ENCODE peak calls at places on chromosomes 3 and 15, in six cellular contexts. F is fibroblast of lung, X is mesenchymal stem cell, K is HCT116, V is HepG2, Z is mammary epithelial cell. E is an unnamed sample.

GRCh38 chr3:133535971-133536634 is 37.4 kb upstream of the CDV3 start:
- DNase-seq in Z (peak; percentile 85), F (peak; percentile 98), X (peak; percentile 91), V (peak; percentile 70), K (no peak), E (peak; percentile 28)

GRCh38 chr3:9316881-9317341 is 45.9 kb upstream of the THUMPD3 start:
- DNase-seq in Z (peak; percentile 51), X (peak; percentile 52), V (no peak), F (peak; percentile 34), K (no peak), E (no peak)

GRCh38 chr3:46849686-46850467 is 13.4 kb downstream of the MYL3 start:
- DNase-seq in F (no peak), V (no peak), K (no peak), X (no peak), Z (no peak), E (no peak)

GRCh38 chr3:100463002-100463401 is 29.4 kb upstream of the TMEM45A start:
- DNase-seq in F (peak; percentile 81), K (peak; percentile 45), Z (peak; percentile 62), V (peak; percentile 54), X (peak; percentile 67), E (peak; percentile 30)

GRCh38 chr3:119973276-119973675 is 121.0 kb downstream of the GSK3B start:
- DNase-seq in Z (peak; percentile 59), K (no peak), X (no peak), V (no peak), F (no peak), E (peak; percentile 21)

GRCh38 chr3:123385072-123385471 is 63.8 kb downstream of the ADCY5 start:
- DNase-seq in V (no peak), K (no peak), Z (no peak), X (peak; percentile 22), F (peak; percentile 24), E (no peak)

GRCh38 chr3:88433572-88433971 is 283.8 kb downstream of the C3orf38 start:
- DNase-seq in F (no peak), K (no peak), V (no peak), X (no peak), Z (no peak), E (no peak)

GRCh38 chr3:159806412-159806811 is 182.2 kb upstream of the IL12A start:
- DNase-seq in Z (no peak), V (no peak), F (peak; percentile 81), K (no peak), X (peak; percentile 59), E (no peak)

GRCh38 chr3:161403251-161403650 is 31.9 kb upstream of the SPTSSB start:
- DNase-seq in X (no peak), F (no peak), V (no peak), Z (peak; percentile 40), K (no peak), E (no peak)

GRCh38 chr3:120093119-120093922 is 926 bp downstream of the GSK3B start:
- DNase-seq in X (peak; percentile 93), V (no peak), Z (no peak), K (peak; percentile 75), F (peak; percentile 93), E (no peak)

GRCh38 chr3:22988566-22988965 is 214.6 kb upstream of the UBE2E2 start:
- DNase-seq in V (no peak), F (no peak), K (no peak), X (no peak), Z (no peak), E (no peak)

GRCh38 chr15:78804391-78804792 is 6.9 kb downstream of the ADAMTS7 start:
- DNase-seq in F (no peak), V (no peak), Z (no peak), X (no peak), K (no peak), E (no peak)

GRCh38 chr3:142481196-142481595 is 33.4 kb upstream of the XRN1 start:
- DNase-seq in Z (no peak), F (no peak), K (no peak), V (no peak), X (no peak), E (no peak)

GRCh38 chr3:160091441-160091840 is 102.8 kb downstream of the IL12A start:
- DNase-seq in K (no peak), F (no peak), V (no peak), X (no peak), Z (no peak), E (no peak)

GRCh38 chr3:172530101-172530561 is 6.9 kb upstream of the TNFSF10 start:
- DNase-seq in K (no peak), Z (no peak), F (no peak), V (no peak), X (no peak), E (no peak)
- H3K27ac ChIP-seq in K (no peak overlapping the region), Z (no peak overlapping the region), F (no peak overlapping the region), V (no peak overlapping the region), X (no peak overlapping the region), E (no peak overlapping the region)

GRCh38 chr3:15716178-15716577 is 81.6 kb downstream of the ANKRD28 start:
- DNase-seq in V (peak; percentile 43), F (no peak), X (no peak), Z (no peak), K (no peak), E (no peak)
- H3K36me3 ChIP-seq in V (peaks cover 1% of the 10 kb centered on the region), F (no peaks in the 10 kb centered on the region), X (peaks cover 87% of the 10 kb centered on the region), Z (peaks cover 24% of the 10 kb centered on the region), K (peaks cover 4% of the 10 kb centered on the region), E (peaks cover 3% of the 10 kb centered on the region)

GRCh38 chr3:78091478-78092119 is 1051.7 kb downstream of the ROBO2 start:
- DNase-seq in Z (no peak), K (no peak), F (no peak), X (no peak), V (no peak), E (no peak)
- H3K9ac ChIP-seq in Z (no peak overlapping the region), K (no peak overlapping the region), F (no peak overlapping the region), X (no peak overlapping the region), V (no peak overlapping the region), E (no peak overlapping the region)

GRCh38 chr15:85606721-85607120 is 188.0 kb downstream of the KLHL25 start:
- DNase-seq in K (no peak), F (no peak), V (no peak), Z (no peak), X (no peak), E (no peak)
- H3K27ac ChIP-seq in K (no peak overlapping the region), F (peak overlapping the region; percentile 11), V (no peak overlapping the region), Z (peak overlapping the region; percentile 71), X (no peak overlapping the region), E (peak overlapping the region; percentile 80)

GRCh38 chr3:187022403-187023029 is 92.2 kb downstream of the ST6GAL1 start:
- DNase-seq in F (no peak), V (no peak), Z (no peak), K (no peak), X (no peak), E (no peak)
- H3K36me3 ChIP-seq in F (no peaks in the 10 kb centered on the region), V (no peaks in the 10 kb centered on the region), Z (no peaks in the 10 kb centered on the region), K (no peaks in the 10 kb centered on the region), X (no peaks in the 10 kb centered on the region), E (no peaks in the 10 kb centered on the region)

GRCh38 chr3:107063351-107063750 is 313.9 kb upstream of the CCDC54 start:
- DNase-seq in K (no peak), Z (no peak), V (no peak), X (peak; percentile 3), F (no peak), E (no peak)

GRCh38 chr3:107067421-107067820 is 309.8 kb upstream of the CCDC54 start:
- DNase-seq in X (no peak), F (no peak), Z (no peak), V (no peak), K (no peak), E (no peak)

GRCh38 chr3:107062787-107063186 is 314.5 kb upstream of the CCDC54 start:
- DNase-seq in V (no peak), F (no peak), K (no peak), X (no peak), Z (no peak), E (no peak)

GRCh38 chr3:107064445-107065060 is 312.7 kb upstream of the CCDC54 start:
- DNase-seq in K (peak; percentile 57), F (peak; percentile 81), V (peak; percentile 44), Z (peak; percentile 62), X (peak; percentile 75), E (no peak)

DNA sequence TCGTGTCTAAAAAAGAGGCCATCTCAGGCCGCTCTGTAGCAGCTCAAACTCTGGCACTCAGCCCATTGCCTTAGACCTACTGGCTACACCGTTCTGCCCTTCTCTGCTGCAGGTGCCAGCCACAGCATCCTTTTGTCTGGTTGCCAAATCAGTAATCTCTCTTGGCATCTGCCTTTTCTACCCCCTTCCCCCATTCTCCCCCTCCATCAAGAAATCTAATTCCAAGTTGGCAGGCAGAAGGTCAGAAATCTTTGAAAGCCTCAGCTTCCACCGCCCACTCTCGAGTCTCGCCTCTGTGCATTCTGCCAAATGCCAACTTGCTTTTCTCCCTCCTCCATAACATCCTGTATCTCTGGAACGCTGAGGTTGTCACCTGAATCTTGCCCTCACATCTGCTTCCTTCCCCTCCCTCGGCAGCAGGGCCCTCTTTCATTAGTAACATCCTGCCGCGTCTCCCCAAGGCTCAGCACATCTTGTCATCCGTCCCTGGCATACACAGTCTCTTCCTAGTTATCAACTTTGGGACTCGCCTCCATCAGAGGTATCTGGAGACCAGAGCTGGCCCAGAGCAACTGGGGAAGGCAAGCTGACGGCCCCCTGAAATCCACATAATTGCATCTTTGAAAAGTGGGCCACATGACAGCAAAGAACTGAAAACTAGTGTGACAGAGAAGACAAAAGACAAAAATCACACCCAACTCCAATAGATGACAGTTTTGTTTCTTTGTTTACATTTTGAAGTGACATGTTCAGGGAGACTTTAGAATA is 312.0 kb upstream of the CCDC54 start:
- DNase-seq in X (no peak), V (no peak), K (no peak), Z (no peak), F (no peak), E (no peak)
- H3K9ac ChIP-seq in X (peak overlapping the region; percentile 66), V (no peak overlapping the region), K (no peak overlapping the region), Z (no peak overlapping the region), F (no peak overlapping the region), E (no peak overlapping the region)

DNA sequence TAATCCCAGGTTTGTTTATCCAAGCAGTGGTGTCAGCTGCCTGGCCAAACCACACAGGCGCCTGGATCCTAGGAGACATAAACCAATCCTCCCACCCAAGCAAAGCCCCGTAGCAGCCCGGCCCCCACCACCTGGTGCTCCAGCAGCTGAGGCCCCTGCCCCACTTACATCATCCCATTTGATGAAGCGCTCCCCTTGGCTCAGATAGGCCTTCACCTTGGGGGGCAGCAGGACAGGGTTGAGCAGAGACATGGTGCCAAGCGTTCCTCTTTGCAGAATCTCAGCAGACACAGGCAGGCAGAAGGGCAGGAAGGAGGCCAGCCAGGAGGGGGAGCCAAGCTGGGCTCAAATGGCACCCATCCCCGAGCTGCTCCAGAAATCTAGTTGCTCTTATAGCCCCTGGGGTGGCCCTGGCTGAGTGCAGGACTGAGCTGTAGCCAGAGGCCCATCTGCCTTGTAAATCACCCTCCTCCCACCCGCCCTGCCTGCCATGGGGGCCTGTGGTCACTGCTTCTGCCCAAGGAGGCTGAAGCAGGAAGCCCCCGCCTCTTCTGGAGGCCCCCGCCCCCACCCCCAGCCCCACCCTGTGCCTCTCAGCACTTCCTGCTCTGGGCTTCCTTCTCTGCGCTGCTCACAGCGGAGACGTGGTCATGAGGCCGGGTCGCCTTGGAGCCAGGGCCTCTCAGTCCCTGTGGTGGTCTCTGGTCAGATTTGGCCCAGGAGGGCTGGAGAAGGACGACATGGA is at the start of gene PLCB2:
- DNase-seq in F (no peak), V (peak; percentile 14), K (no peak), X (peak; percentile 58), Z (no peak), E (no peak)
- H3K27ac ChIP-seq in F (no peak within 1 kb of the TSS), V (no peak within 1 kb of the TSS), K (no peak within 1 kb of the TSS), X (no peak within 1 kb of the TSS), Z (no peak within 1 kb of the TSS), E (no peak within 1 kb of the TSS)

GRCh38 chr3:184068344-184068743 is 15.5 kb downstream of the HTR3C start:
- DNase-seq in F (no peak), X (no peak), Z (no peak), K (no peak), V (no peak), E (no peak)
- H3K36me3 ChIP-seq in F (no peaks in the 10 kb centered on the region), X (no peaks in the 10 kb centered on the region), Z (no peaks in the 10 kb centered on the region), K (no peaks in the 10 kb centered on the region), V (no peaks in the 10 kb centered on the region), E (no peaks in the 10 kb centered on the region)

GRCh38 chr15:66829551-66830131 is 127.6 kb downstream of the SMAD6 start:
- DNase-seq in F (no peak), K (no peak), X (no peak), V (no peak), Z (no peak), E (no peak)
- H3K9ac ChIP-seq in F (no peak overlapping the region), K (no peak overlapping the region), X (peak overlapping the region; percentile 70), V (no peak overlapping the region), Z (no peak overlapping the region), E (no peak overlapping the region)

E was measured in keratinocyte.